ENCODE peak calls at places on chromosome 20, in seven cellular contexts. One of them, this sample, is unnamed.

GRCh38 chr20:48999890-49000870 is 45.9 kb upstream of the CSE1L start:
- DNase-seq in stomach: no peak
- DNase-seq in H54: no peak
- DNase-seq in body of pancreas: no peak
- DNase-seq in A549: no peak
- DNase-seq in lower leg skin: no peak
- DNase-seq in sigmoid colon: no peak
- DNase-seq in this sample: no peak

GRCh38 chr20:50295762-50296449 is 105.3 kb downstream of the CEBPB start:
- DNase-seq in H54: no peak
- DNase-seq in A549: no peak
- DNase-seq in sigmoid colon: peak
- DNase-seq in stomach: peak
- DNase-seq in body of pancreas: no peak
- DNase-seq in lower leg skin: no peak
- DNase-seq in this sample: no peak

GRCh38 chr20:50020283-50020682 is 37.5 kb downstream of the SNAI1 start:
- DNase-seq in body of pancreas: no peak
- DNase-seq in stomach: no peak
- DNase-seq in lower leg skin: no peak
- DNase-seq in H54: peak
- DNase-seq in A549: peak
- DNase-seq in sigmoid colon: no peak
- DNase-seq in this sample: no peak

GRCh38 chr20:5844063-5844681 is 94.0 kb downstream of the SHLD1 start:
- DNase-seq in sigmoid colon: no peak
- DNase-seq in body of pancreas: no peak
- DNase-seq in stomach: no peak
- DNase-seq in H54: peak
- DNase-seq in lower leg skin: no peak
- DNase-seq in A549: peak
- DNase-seq in this sample: no peak

GRCh38 chr20:3146732-3147341 is 12.8 kb downstream of the FASTKD5 start:
- DNase-seq in H54: no peak
- DNase-seq in A549: no peak
- DNase-seq in sigmoid colon: no peak
- DNase-seq in lower leg skin: no peak
- DNase-seq in body of pancreas: no peak
- DNase-seq in stomach: no peak
- DNase-seq in this sample: no peak

GRCh38 chr20:23161968-23162696 is 76.0 kb upstream of the CD93 start:
- DNase-seq in stomach: peak
- DNase-seq in sigmoid colon: peak
- DNase-seq in H54: no peak
- DNase-seq in A549: no peak
- DNase-seq in body of pancreas: peak
- DNase-seq in lower leg skin: peak
- DNase-seq in this sample: peak

GRCh38 chr20:20286061-20286460 is 81.8 kb upstream of the INSM1 start:
- DNase-seq in body of pancreas: no peak
- DNase-seq in stomach: no peak
- DNase-seq in lower leg skin: no peak
- DNase-seq in sigmoid colon: no peak
- DNase-seq in H54: no peak
- DNase-seq in A549: no peak
- DNase-seq in this sample: no peak

GRCh38 chr20:38987777-38988176 is 25.6 kb downstream of the DHX35 start:
- DNase-seq in lower leg skin: no peak
- DNase-seq in A549: no peak
- DNase-seq in sigmoid colon: no peak
- DNase-seq in body of pancreas: no peak
- DNase-seq in stomach: no peak
- DNase-seq in H54: no peak
- DNase-seq in this sample: no peak

GRCh38 chr20:57274846-57275245 is 8.4 kb upstream of the BMP7 start:
- DNase-seq in stomach: no peak
- DNase-seq in H54: no peak
- DNase-seq in body of pancreas: no peak
- DNase-seq in A549: no peak
- DNase-seq in lower leg skin: no peak
- DNase-seq in sigmoid colon: no peak
- DNase-seq in this sample: no peak

GRCh38 chr20:10521068-10521834 is 86.1 kb downstream of the SLX4IP start:
- DNase-seq in sigmoid colon: peak
- DNase-seq in stomach: no peak
- DNase-seq in lower leg skin: no peak
- DNase-seq in A549: peak
- DNase-seq in body of pancreas: no peak
- DNase-seq in H54: peak
- DNase-seq in this sample: no peak

GRCh38 chr20:20331796-20332195 is 36.1 kb upstream of the INSM1 start:
- DNase-seq in A549: no peak
- DNase-seq in H54: no peak
- DNase-seq in stomach: no peak
- DNase-seq in sigmoid colon: no peak
- DNase-seq in lower leg skin: no peak
- DNase-seq in body of pancreas: no peak
- DNase-seq in this sample: no peak

GRCh38 chr20:8267009-8267408 is 134.9 kb downstream of the PLCB1 start:
- DNase-seq in stomach: no peak
- DNase-seq in body of pancreas: no peak
- DNase-seq in sigmoid colon: no peak
- DNase-seq in H54: no peak
- DNase-seq in A549: no peak
- DNase-seq in lower leg skin: no peak
- DNase-seq in this sample: no peak

GRCh38 chr20:33783256-33783655 is 27.9 kb upstream of the CHMP4B start:
- DNase-seq in A549: no peak
- DNase-seq in lower leg skin: no peak
- DNase-seq in sigmoid colon: no peak
- DNase-seq in stomach: no peak
- DNase-seq in H54: no peak
- DNase-seq in body of pancreas: no peak
- DNase-seq in this sample: no peak

GRCh38 chr20:49747707-49748524 is 34.2 kb upstream of the B4GALT5 start:
- DNase-seq in sigmoid colon: peak
- DNase-seq in H54: no peak
- DNase-seq in A549: no peak
- DNase-seq in body of pancreas: peak
- DNase-seq in lower leg skin: peak
- DNase-seq in stomach: peak
- DNase-seq in this sample: peak

GRCh38 chr20:50165687-50166554 is 12.4 kb upstream of the PEDS1 start:
- DNase-seq in H54: peak
- DNase-seq in lower leg skin: peak
- DNase-seq in A549: peak
- DNase-seq in sigmoid colon: peak
- DNase-seq in stomach: peak
- DNase-seq in body of pancreas: peak
- DNase-seq in this sample: peak

GRCh38 chr20:49615401-49616153 is 47.6 kb upstream of the PTGIS start:
- DNase-seq in lower leg skin: no peak
- DNase-seq in H54: peak
- DNase-seq in A549: peak
- DNase-seq in sigmoid colon: no peak
- DNase-seq in stomach: peak
- DNase-seq in body of pancreas: peak
- DNase-seq in this sample: peak

GRCh38 chr20:34940126-34940525 is 15.5 kb downstream of the GSS start:
- DNase-seq in sigmoid colon: no peak
- DNase-seq in stomach: no peak
- DNase-seq in lower leg skin: no peak
- DNase-seq in H54: no peak
- DNase-seq in A549: no peak
- DNase-seq in body of pancreas: no peak
- DNase-seq in this sample: no peak

GRCh38 chr20:62246431-62246830 is 8.1 kb downstream of the OSBPL2 start:
- DNase-seq in stomach: no peak
- DNase-seq in body of pancreas: no peak
- DNase-seq in A549: no peak
- DNase-seq in sigmoid colon: no peak
- DNase-seq in lower leg skin: no peak
- DNase-seq in H54: no peak
- DNase-seq in this sample: no peak

GRCh38 chr20:20457392-20458126 is 89.7 kb downstream of the INSM1 start:
- DNase-seq in sigmoid colon: no peak
- DNase-seq in stomach: no peak
- DNase-seq in body of pancreas: peak
- DNase-seq in lower leg skin: no peak
- DNase-seq in A549: no peak
- DNase-seq in H54: peak
- DNase-seq in this sample: no peak

GRCh38 chr20:5041433-5041832 is 40.1 kb upstream of the SLC23A2 start:
- DNase-seq in sigmoid colon: no peak
- DNase-seq in H54: no peak
- DNase-seq in stomach: no peak
- DNase-seq in A549: no peak
- DNase-seq in body of pancreas: no peak
- DNase-seq in lower leg skin: no peak
- DNase-seq in this sample: no peak

GRCh38 chr20:39775110-39775509 is 813.0 kb downstream of the DHX35 start:
- DNase-seq in lower leg skin: peak
- DNase-seq in A549: no peak
- DNase-seq in stomach: no peak
- DNase-seq in H54: no peak
- DNase-seq in sigmoid colon: peak
- DNase-seq in body of pancreas: peak
- DNase-seq in this sample: no peak

GRCh38 chr20:22862645-22863230 is 172.4 kb upstream of the SSTR4 start:
- DNase-seq in A549: peak
- DNase-seq in stomach: no peak
- DNase-seq in lower leg skin: no peak
- DNase-seq in body of pancreas: no peak
- DNase-seq in H54: no peak
- DNase-seq in sigmoid colon: no peak
- DNase-seq in this sample: no peak

GRCh38 chr20:45345104-45345936 is 2.9 kb downstream of the SDC4 start:
- DNase-seq in sigmoid colon: no peak
- DNase-seq in H54: no peak
- DNase-seq in body of pancreas: peak
- DNase-seq in lower leg skin: peak
- DNase-seq in stomach: peak
- DNase-seq in A549: no peak
- DNase-seq in this sample: peak
- TF ChIP-seq POLR2A in sigmoid colon: no peak
- TF ChIP-seq POLR2A in H54: no peak
- TF ChIP-seq POLR2A in body of pancreas: peak
- TF ChIP-seq POLR2A in lower leg skin: no peak
- TF ChIP-seq POLR2A in stomach: peak
- TF ChIP-seq POLR2A in A549: no peak
- TF ChIP-seq POLR2A in this sample: no peak

DNA sequence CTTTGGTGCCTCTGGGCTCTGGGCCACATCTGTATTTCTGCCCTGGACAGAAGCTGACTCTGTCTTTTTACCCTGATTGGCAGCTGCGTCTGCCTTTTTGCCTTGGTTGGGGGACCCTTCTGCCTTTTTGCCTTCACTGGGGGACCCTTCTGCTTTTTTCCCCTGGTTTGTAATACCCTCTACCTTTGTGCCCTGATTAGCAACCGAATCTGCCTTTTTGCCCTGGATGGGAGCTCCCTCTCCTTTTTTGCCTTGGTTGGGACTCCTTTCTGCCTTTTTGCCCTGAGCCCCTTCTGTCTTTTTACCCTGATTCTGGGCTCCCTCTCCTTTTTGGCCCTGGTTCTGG is 23.4 kb downstream of the RRBP1 start:
- DNase-seq in sigmoid colon: peak
- DNase-seq in A549: no peak
- DNase-seq in H54: no peak
- DNase-seq in stomach: no peak
- DNase-seq in lower leg skin: no peak
- DNase-seq in body of pancreas: peak
- DNase-seq in this sample: no peak
- TF ChIP-seq POLR2A in sigmoid colon: no peak
- TF ChIP-seq POLR2A in A549: no peak
- TF ChIP-seq POLR2A in H54: no peak
- TF ChIP-seq POLR2A in stomach: no peak
- TF ChIP-seq POLR2A in lower leg skin: no peak
- TF ChIP-seq POLR2A in body of pancreas: no peak
- TF ChIP-seq POLR2A in this sample: no peak

DNA sequence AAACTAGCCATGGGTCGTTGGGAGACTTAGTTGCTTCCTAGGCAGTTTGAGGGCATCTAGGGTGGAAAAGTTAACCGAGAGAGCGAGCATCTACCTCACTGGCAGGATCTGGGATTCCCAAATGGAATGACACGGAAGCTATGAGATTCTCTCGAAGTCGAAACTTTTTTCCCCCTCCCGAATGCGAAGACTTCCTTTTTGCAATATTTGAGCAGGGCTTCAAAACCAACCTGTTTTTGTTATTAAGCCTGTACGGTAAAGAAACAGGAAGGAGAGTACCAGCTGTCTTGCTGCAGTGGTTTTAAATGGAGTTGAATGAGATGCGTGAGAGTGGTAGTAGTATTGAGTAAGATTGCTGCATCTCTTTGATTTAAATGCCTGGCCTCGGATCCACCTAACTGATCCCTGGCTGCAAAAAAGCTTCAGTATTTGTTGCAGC is 1.1 kb downstream of the NCOA3 start:
- DNase-seq in stomach: no peak
- DNase-seq in H54: no peak
- DNase-seq in body of pancreas: peak
- DNase-seq in A549: peak
- DNase-seq in sigmoid colon: no peak
- DNase-seq in lower leg skin: no peak
- DNase-seq in this sample: peak
- TF ChIP-seq POLR2A in stomach: no peak
- TF ChIP-seq POLR2A in H54: no peak
- TF ChIP-seq POLR2A in body of pancreas: peak
- TF ChIP-seq POLR2A in A549: no peak
- TF ChIP-seq POLR2A in sigmoid colon: no peak
- TF ChIP-seq POLR2A in lower leg skin: no peak
- TF ChIP-seq POLR2A in this sample: no peak

GRCh38 chr20:43751167-43752050 is 24.6 kb upstream of the GTSF1L start:
- DNase-seq in stomach: no peak
- DNase-seq in H54: peak
- DNase-seq in sigmoid colon: no peak
- DNase-seq in body of pancreas: no peak
- DNase-seq in A549: no peak
- DNase-seq in lower leg skin: no peak
- DNase-seq in this sample: no peak
- TF ChIP-seq POLR2A in stomach: no peak
- TF ChIP-seq POLR2A in H54: no peak
- TF ChIP-seq POLR2A in sigmoid colon: no peak
- TF ChIP-seq POLR2A in body of pancreas: no peak
- TF ChIP-seq POLR2A in A549: no peak
- TF ChIP-seq POLR2A in lower leg skin: no peak
- TF ChIP-seq POLR2A in this sample: no peak